ENCODE peak calls at places on chromosomes 13 and 19, in four cellular contexts. One of them, this sample, is unnamed.

GRCh38 chr13:113644800-113645199 is 13.2 kb downstream of the ATP4B start:
- DNase-seq in NT2/D1: no peak
- DNase-seq in K562: no peak
- DNase-seq in GM12878: no peak
- DNase-seq in this sample: no peak

GRCh38 chr13:110560606-110561334 is 752 bp downstream of the RAB20 start:
- DNase-seq in NT2/D1: peak
- DNase-seq in K562: peak
- DNase-seq in GM12878: no peak
- DNase-seq in this sample: no peak

GRCh38 chr19:28023064-28023463 is 1189.9 kb downstream of the UQCRFS1 start:
- DNase-seq in NT2/D1: no peak
- DNase-seq in K562: no peak
- DNase-seq in GM12878: no peak
- DNase-seq in this sample: no peak

GRCh38 chr13:104074326-104074725 is 1008.1 kb upstream of the SLC10A2 start:
- DNase-seq in NT2/D1: no peak
- DNase-seq in K562: no peak
- DNase-seq in GM12878: no peak
- DNase-seq in this sample: no peak

GRCh38 chr13:113774177-113775107 is 15.4 kb downstream of the TMEM255B start:
- DNase-seq in NT2/D1: no peak
- DNase-seq in K562: no peak
- DNase-seq in GM12878: no peak
- DNase-seq in this sample: no peak

GRCh38 chr19:41426952-41427646 is at the start of gene B3GNT8:
- DNase-seq in NT2/D1: peak
- DNase-seq in K562: peak
- DNase-seq in GM12878: no peak
- DNase-seq in this sample: peak

GRCh38 chr19:51919606-51920005 is 7.7 kb upstream of the ZNF613 start:
- DNase-seq in NT2/D1: no peak
- DNase-seq in K562: no peak
- DNase-seq in GM12878: no peak
- DNase-seq in this sample: no peak

GRCh38 chr13:110644892-110645521 is 29.7 kb downstream of the NAXD start:
- DNase-seq in NT2/D1: peak
- DNase-seq in K562: no peak
- DNase-seq in GM12878: no peak
- DNase-seq in this sample: peak

GRCh38 chr13:22114630-22115311 is 443.9 kb downstream of the FGF9 start:
- DNase-seq in NT2/D1: no peak
- DNase-seq in K562: no peak
- DNase-seq in GM12878: peak
- DNase-seq in this sample: no peak

GRCh38 chr19:47581605-47582319 is 8.8 kb upstream of the ZNF541 start:
- DNase-seq in NT2/D1: no peak
- DNase-seq in K562: no peak
- DNase-seq in GM12878: no peak
- DNase-seq in this sample: no peak

GRCh38 chr13:94020833-94021232 is 458.6 kb downstream of the DCT start:
- DNase-seq in NT2/D1: no peak
- DNase-seq in K562: no peak
- DNase-seq in GM12878: no peak
- DNase-seq in this sample: no peak

GRCh38 chr19:45693168-45693788 is 812 bp downstream of the QPCTL start:
- DNase-seq in NT2/D1: no peak
- DNase-seq in K562: peak
- DNase-seq in GM12878: no peak
- DNase-seq in this sample: peak

GRCh38 chr13:78630509-78630908 is 27.2 kb upstream of the POU4F1 start:
- DNase-seq in NT2/D1: no peak
- DNase-seq in K562: no peak
- DNase-seq in GM12878: no peak
- DNase-seq in this sample: no peak

GRCh38 chr13:51805925-51806324 is 2.0 kb upstream of the DHRS12 start:
- DNase-seq in NT2/D1: no peak
- DNase-seq in K562: no peak
- DNase-seq in GM12878: no peak
- DNase-seq in this sample: no peak

GRCh38 chr13:94494021-94494420 is 14.5 kb upstream of the DCT start:
- DNase-seq in NT2/D1: no peak
- DNase-seq in K562: no peak
- DNase-seq in GM12878: no peak
- DNase-seq in this sample: no peak

GRCh38 chr13:73602295-73602694 is 531.9 kb downstream of the KLF12 start:
- DNase-seq in NT2/D1: no peak
- DNase-seq in K562: peak
- DNase-seq in GM12878: no peak
- DNase-seq in this sample: no peak

GRCh38 chr19:33278403-33279269 is 23.7 kb downstream of the CEBPA start:
- DNase-seq in NT2/D1: no peak
- DNase-seq in K562: no peak
- DNase-seq in GM12878: no peak
- DNase-seq in this sample: no peak

GRCh38 chr13:51315658-51316057 is 23.8 kb upstream of the SERPINE3 start:
- DNase-seq in NT2/D1: no peak
- DNase-seq in K562: no peak
- DNase-seq in GM12878: no peak
- DNase-seq in this sample: no peak

GRCh38 chr19:14775855-14776254 is 2.5 kb downstream of the ADGRE2 start:
- DNase-seq in NT2/D1: no peak
- DNase-seq in K562: peak
- DNase-seq in GM12878: no peak
- DNase-seq in this sample: peak
- TF ChIP-seq ZNF274 in NT2/D1: no peak
- TF ChIP-seq ZNF274 in K562: no peak
- TF ChIP-seq ZNF274 in GM12878: no peak
- TF ChIP-seq ZNF274 in this sample: no peak

DNA sequence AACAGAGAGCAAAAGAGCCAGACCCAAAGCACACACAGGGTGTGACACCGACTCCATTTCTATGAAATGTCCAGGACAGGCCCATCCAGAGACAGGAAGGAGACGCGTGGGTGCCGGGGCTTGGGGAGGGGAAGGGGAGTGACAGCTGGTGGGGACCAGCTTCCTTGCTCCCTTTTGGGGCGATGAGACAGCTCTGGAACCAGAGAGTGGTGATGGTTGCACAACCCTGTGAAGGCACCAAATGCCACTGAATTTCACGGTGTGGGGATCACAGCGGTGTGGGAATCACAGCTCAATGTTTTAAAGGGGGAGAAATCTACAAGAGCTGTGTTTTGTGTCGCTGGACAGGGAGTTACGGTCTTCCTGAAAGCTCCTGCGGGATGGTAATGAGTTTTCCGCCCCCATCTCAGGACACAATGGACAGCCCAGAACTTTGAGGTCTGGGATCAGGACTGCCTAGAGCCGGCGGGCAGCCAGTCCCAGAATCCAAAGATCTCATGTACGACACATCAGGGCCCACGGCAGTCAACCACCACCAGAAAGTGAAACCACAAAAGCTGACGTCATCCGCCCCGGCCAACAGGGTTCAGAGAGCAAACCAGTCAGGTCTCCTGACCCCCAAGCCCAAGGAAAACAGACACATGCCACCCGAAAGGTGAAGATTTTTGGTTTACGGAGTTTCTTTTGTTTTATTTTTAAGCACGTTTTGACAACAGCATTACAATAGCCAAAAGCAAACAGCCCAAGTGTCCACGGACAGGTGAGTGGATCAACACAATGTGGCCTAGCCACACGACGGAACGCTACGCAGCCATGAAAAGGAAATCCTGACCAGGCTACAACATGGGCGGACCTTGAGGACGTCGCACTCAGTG is 7.3 kb downstream of the SGTA start:
- DNase-seq in NT2/D1: no peak
- DNase-seq in K562: peak
- DNase-seq in GM12878: no peak
- DNase-seq in this sample: no peak
- TF ChIP-seq ZNF274 in NT2/D1: no peak
- TF ChIP-seq ZNF274 in K562: no peak
- TF ChIP-seq ZNF274 in GM12878: no peak
- TF ChIP-seq ZNF274 in this sample: no peak

DNA sequence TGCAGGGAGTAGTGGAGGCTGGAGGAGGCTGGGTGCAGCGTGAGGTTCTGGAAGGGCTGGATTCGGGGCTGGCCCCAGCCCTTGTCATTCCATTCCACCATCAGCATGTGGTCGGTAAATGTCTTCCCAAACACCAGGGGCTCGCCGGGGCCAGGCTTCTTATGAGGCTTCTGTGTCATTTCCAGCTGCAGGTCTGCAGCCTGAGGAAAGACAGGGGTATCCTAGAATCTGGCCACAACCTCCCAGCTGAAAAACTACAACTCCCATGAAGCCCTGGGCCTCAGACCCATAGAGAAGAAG is 4.4 kb downstream of the BCAT2 start:
- DNase-seq in NT2/D1: no peak
- DNase-seq in K562: peak
- DNase-seq in GM12878: no peak
- DNase-seq in this sample: peak
- TF ChIP-seq ZNF274 in NT2/D1: no peak
- TF ChIP-seq ZNF274 in K562: no peak
- TF ChIP-seq ZNF274 in GM12878: no peak
- TF ChIP-seq ZNF274 in this sample: no peak

DNA sequence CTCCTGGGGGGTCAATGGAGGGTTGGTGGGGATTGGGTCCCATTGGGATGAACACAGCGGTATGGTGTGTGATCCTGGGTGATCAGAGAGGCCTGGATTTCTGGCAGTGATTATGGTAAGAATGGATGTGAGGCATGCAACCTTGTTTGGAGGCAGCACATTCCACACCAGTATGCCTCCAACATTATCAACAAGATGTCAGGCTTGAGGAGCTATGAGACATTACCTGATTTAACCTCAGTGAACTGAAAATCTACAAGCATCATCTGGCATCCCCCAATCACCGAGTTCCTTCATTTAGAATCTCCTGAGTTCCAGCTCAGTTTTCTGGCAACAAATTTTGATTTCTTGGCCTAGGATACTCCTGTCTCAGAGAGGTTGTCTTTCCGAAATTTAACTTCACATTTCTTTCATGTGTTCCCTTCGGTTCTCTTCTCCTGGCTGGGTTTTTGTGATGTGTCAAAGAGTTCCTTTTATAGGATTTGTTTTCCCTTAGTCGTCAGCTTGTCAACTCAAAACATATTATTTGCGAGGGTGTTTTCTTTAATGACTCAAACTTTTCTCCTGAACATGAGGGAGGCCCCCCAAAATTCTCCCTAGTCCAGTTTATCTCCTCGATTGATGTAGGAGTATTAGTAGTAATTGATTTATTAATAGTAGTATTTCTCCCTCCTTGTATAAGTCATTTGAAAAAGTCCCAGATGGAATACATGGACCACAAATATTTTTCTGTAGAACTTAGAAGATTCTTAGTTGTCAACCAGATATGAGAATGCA is 56.0 kb upstream of the FLT1 start:
- DNase-seq in NT2/D1: no peak
- DNase-seq in K562: no peak
- DNase-seq in GM12878: no peak
- DNase-seq in this sample: no peak
- TF ChIP-seq ZNF274 in NT2/D1: no peak
- TF ChIP-seq ZNF274 in K562: no peak
- TF ChIP-seq ZNF274 in GM12878: no peak
- TF ChIP-seq ZNF274 in this sample: no peak

This sample was measured in H1.